ENCODE peak calls at places on chromosomes 3 and 15, in four cellular contexts. V is foreskin fibroblast, B is body of pancreas, G is fibroblast of mammary gland. K is an unnamed sample.

GRCh38 chr3:13009132-13009945 is 63.9 kb downstream of the IQSEC1 start:
- DNase-seq in V (no peak), B (peak), G (no peak), K (no peak)

GRCh38 chr3:77412591-77412990 is 372.7 kb downstream of the ROBO2 start:
- DNase-seq in V (peak), B (no peak), G (no peak), K (no peak)

GRCh38 chr3:139577899-139578298 is 38.4 kb upstream of the RBP1 start:
- DNase-seq in V (no peak), B (no peak), G (no peak), K (no peak)

GRCh38 chr3:8443829-8444791 is 57.5 kb upstream of the LMCD1 start:
- DNase-seq in V (peak), B (peak), G (peak), K (peak)

GRCh38 chr3:25657293-25657692 is 7.4 kb downstream of the TOP2B start:
- DNase-seq in V (no peak), B (no peak), G (no peak), K (no peak)

GRCh38 chr3:17639765-17640164 is 102.7 kb downstream of the TBC1D5 start:
- DNase-seq in V (peak), B (no peak), G (peak), K (no peak)

GRCh38 chr3:46135475-46135874 is 72.6 kb downstream of the CCR1 start:
- DNase-seq in V (no peak), B (no peak), G (no peak), K (no peak)

GRCh38 chr3:156492801-156493261 is 62.1 kb downstream of the SSR3 start:
- DNase-seq in V (no peak), B (no peak), G (peak), K (no peak)

GRCh38 chr3:70264122-70264780 is 48.2 kb downstream of the MDFIC2 start:
- DNase-seq in V (no peak), B (peak), G (peak), K (no peak)

GRCh38 chr3:104916971-104917370 is 449.7 kb upstream of the ALCAM start:
- DNase-seq in V (no peak), B (no peak), G (no peak), K (no peak)

GRCh38 chr15:90860942-90861675 is 7.3 kb upstream of the FURIN start:
- DNase-seq in V (no peak), B (peak), G (no peak), K (no peak)

GRCh38 chr3:159764211-159765024 is 224.2 kb upstream of the IL12A start:
- DNase-seq in V (peak), B (peak), G (peak), K (no peak)

GRCh38 chr3:175704366-175705041 is 845.4 kb downstream of the NAALADL2 start:
- DNase-seq in V (no peak), B (no peak), G (no peak), K (no peak)

GRCh38 chr3:20225769-20226168 is 39.8 kb upstream of the SGO1 start:
- DNase-seq in V (peak), B (no peak), G (peak), K (no peak)

GRCh38 chr3:50264389-50264963 is 4.5 kb upstream of the SEMA3B start:
- DNase-seq in V (peak), B (peak), G (peak), K (peak)

GRCh38 chr3:150254199-150254786 is 153.8 kb upstream of the TSC22D2 start:
- DNase-seq in V (no peak), B (no peak), G (no peak), K (no peak)

GRCh38 chr3:120244834-120245225 is 40.2 kb downstream of the GPR156 start:
- DNase-seq in V (no peak), B (no peak), G (no peak), K (no peak)

GRCh38 chr3:171976526-171976925 is 62.9 kb upstream of the FNDC3B start:
- DNase-seq in V (peak), B (no peak), G (peak), K (no peak)

GRCh38 chr3:12982619-12983101 is 90.6 kb downstream of the IQSEC1 start:
- DNase-seq in V (no peak), B (no peak), G (no peak), K (no peak)

GRCh38 chr3:127754411-127755304 is 67.7 kb downstream of the MGLL start:
- DNase-seq in V (no peak), B (no peak), G (no peak), K (no peak)

GRCh38 chr3:108132727-108133373 is 42.0 kb upstream of the CD47 start:
- DNase-seq in V (peak), B (no peak), G (peak), K (no peak)

GRCh38 chr3:14913926-14914776 is 33.2 kb upstream of the NR2C2 start:
- DNase-seq in V (no peak), B (no peak), G (no peak), K (no peak)

GRCh38 chr3:49664300-49664699 is 9.9 kb upstream of the APEH start:
- DNase-seq in V (no peak), B (no peak), G (no peak), K (no peak)

GRCh38 chr15:74799255-74799842 is 13.3 kb upstream of the LMAN1L start:
- DNase-seq in V (no peak), B (no peak), G (no peak), K (no peak)
- TF ChIP-seq CTCF in V (no peak), B (no peak), G (no peak), K (no peak)

DNA sequence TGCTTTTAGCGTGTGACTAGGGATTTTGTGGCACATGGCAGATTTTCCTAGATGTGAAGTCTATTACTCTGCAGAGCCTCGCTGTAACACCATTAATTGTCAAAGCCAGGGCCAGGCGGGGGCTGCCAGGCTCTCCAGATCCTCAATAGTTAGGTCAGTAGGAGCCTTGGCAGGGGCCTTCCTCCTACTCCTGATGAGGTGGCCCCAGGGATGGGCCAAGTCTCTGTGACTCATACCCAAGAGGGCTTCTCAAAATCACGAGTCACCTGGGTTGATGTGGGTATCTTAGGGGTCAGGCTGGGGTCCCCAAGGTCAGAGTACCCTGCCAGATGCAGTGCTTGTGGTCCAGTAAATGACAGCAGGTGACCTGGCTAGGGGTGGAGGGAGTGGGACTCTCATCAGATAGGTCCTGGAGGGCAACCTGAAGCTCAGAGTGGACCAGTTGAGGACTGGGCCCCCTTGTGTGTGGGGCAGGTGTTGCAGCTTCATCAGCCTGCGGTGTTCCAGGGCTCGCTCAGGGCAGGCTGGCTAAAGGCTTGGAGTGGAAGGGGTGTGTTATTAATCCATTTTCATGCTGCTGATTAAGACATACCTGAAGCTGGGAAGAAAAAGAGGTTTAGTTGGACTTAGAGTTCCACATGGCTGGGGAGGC is 88.5 kb upstream of the MYZAP start:
- DNase-seq in V (no peak), B (peak), G (peak), K (no peak)
- TF ChIP-seq CTCF in V (peak), B (peak), G (no peak), K (no peak)

DNA sequence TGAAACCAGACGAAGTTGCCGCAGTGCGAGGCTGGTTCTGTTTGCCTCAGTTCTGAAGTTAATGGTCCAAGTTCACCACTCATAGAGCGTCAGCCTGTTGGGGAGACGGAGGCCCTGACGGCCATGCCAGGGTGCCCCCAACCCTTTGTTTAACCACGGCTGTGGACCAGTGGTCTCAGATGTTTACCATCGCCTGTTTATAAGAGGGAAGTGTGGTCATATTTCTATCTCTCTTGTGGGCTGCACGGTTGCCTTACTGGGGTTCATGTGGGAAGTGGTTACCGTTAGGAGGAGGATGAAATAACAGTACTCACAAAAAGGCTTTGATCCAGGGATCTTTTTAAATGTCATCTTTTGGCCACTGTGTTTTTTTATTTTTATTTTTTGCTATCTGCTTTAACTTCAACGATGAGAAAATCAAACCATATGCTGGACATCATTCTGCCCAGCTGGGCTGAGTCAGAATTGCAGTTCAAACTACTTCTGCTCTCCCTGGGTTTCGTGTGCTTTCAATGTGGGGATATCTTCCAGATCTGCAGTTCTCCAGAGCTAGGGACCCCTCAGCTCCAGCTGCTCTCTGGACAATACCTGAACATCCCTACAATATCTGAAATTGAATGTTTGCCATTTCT is 17.8 kb downstream of the SMAD3 start:
- DNase-seq in V (peak), B (no peak), G (peak), K (no peak)
- TF ChIP-seq CTCF in V (no peak), B (peak), G (no peak), K (no peak)

DNA sequence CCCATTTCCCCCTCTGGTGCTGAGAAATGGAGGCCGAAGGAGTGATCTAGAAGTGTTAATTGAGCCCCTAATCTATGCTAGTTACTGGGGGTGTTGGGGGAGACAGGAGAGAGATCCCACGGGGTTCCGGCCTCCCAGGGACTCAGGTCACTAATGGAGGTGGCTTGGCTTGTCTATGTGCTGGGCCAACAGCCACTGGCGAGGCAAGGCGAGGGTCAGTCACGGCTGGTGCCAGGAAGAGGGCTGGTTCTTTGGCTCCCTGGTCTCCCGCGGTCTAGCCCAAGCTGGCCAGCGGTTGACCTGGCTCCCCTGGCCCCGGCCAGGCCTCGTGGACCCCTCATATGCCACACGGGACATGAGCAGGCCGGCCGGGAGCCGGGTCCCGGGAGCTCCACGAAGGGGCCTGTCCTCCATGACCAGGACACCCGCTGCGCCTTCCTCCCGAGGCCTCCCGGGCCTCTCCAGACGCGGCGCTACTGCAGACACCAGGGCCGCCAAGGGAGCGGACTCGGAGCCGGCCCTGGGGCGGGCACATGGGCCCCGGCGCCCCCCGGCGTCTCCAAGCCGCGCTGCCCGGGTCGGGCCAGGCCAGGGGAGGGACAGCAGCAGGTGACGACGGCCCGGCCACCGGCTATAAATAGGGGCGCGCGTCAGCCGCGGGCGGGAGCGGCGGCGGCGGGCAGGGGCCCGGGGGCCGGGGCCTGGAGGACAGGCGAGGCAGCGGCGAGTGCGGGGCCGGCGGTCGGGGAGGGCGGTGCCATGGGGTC is at the start of gene ALPK3:
- DNase-seq in V (no peak), B (peak), G (no peak), K (peak)
- TF ChIP-seq CTCF in V (no peak), B (no peak), G (no peak), K (no peak)